ENCODE peak calls at places on chromosomes 12 and 14, in seven cellular contexts. One of them, this sample, is unnamed.

GRCh38 chr12:67026847-67027246 is 242.3 kb upstream of the CAND1 start:
- DNase-seq in D341Med: no peak
- DNase-seq in OCI-LY7: no peak
- DNase-seq in activated CD4-positive, alpha-beta T cell treated with anti-CD3 and anti-CD28 coated beads, Interleukin-2, amount 50 U/mL, for 48 hours: no peak
- DNase-seq in activated T-cell treated with anti-CD3 and anti-CD28 coated beads, Interleukin-2, amount 50 U/mL, for 4 hours: no peak
- DNase-seq in hippocampal formation: no peak
- DNase-seq in EL: no peak
- DNase-seq in this sample: no peak

GRCh38 chr12:41998451-41998850 is 146.2 kb downstream of the GXYLT1 start:
- DNase-seq in hippocampal formation: no peak
- DNase-seq in OCI-LY7: no peak
- DNase-seq in EL: no peak
- DNase-seq in activated CD4-positive, alpha-beta T cell treated with anti-CD3 and anti-CD28 coated beads, Interleukin-2, amount 50 U/mL, for 48 hours: no peak
- DNase-seq in activated T-cell treated with anti-CD3 and anti-CD28 coated beads, Interleukin-2, amount 50 U/mL, for 4 hours: no peak
- DNase-seq in D341Med: no peak
- DNase-seq in this sample: no peak

GRCh38 chr12:5557906-5558305 is 126.0 kb downstream of the NTF3 start:
- DNase-seq in D341Med: no peak
- DNase-seq in activated T-cell treated with anti-CD3 and anti-CD28 coated beads, Interleukin-2, amount 50 U/mL, for 4 hours: no peak
- DNase-seq in EL: no peak
- DNase-seq in activated CD4-positive, alpha-beta T cell treated with anti-CD3 and anti-CD28 coated beads, Interleukin-2, amount 50 U/mL, for 48 hours: no peak
- DNase-seq in OCI-LY7: no peak
- DNase-seq in hippocampal formation: no peak
- DNase-seq in this sample: no peak

GRCh38 chr14:36976571-36977023 is 195.8 kb downstream of the SLC25A21 start:
- DNase-seq in D341Med: no peak
- DNase-seq in OCI-LY7: no peak
- DNase-seq in activated CD4-positive, alpha-beta T cell treated with anti-CD3 and anti-CD28 coated beads, Interleukin-2, amount 50 U/mL, for 48 hours: no peak
- DNase-seq in EL: peak
- DNase-seq in activated T-cell treated with anti-CD3 and anti-CD28 coated beads, Interleukin-2, amount 50 U/mL, for 4 hours: no peak
- DNase-seq in hippocampal formation: no peak
- DNase-seq in this sample: no peak

GRCh38 chr14:88251650-88252049 is 71.4 kb downstream of the KCNK10 start:
- DNase-seq in EL: no peak
- DNase-seq in activated CD4-positive, alpha-beta T cell treated with anti-CD3 and anti-CD28 coated beads, Interleukin-2, amount 50 U/mL, for 48 hours: no peak
- DNase-seq in OCI-LY7: no peak
- DNase-seq in D341Med: no peak
- DNase-seq in hippocampal formation: no peak
- DNase-seq in activated T-cell treated with anti-CD3 and anti-CD28 coated beads, Interleukin-2, amount 50 U/mL, for 4 hours: no peak
- DNase-seq in this sample: no peak

GRCh38 chr12:68613209-68613904 is 2.7 kb downstream of the RAP1B start:
- DNase-seq in OCI-LY7: no peak
- DNase-seq in D341Med: no peak
- DNase-seq in activated CD4-positive, alpha-beta T cell treated with anti-CD3 and anti-CD28 coated beads, Interleukin-2, amount 50 U/mL, for 48 hours: peak
- DNase-seq in EL: no peak
- DNase-seq in activated T-cell treated with anti-CD3 and anti-CD28 coated beads, Interleukin-2, amount 50 U/mL, for 4 hours: peak
- DNase-seq in hippocampal formation: no peak
- DNase-seq in this sample: no peak

GRCh38 chr14:90965765-90966164 is 94.7 kb downstream of the RPS6KA5 start:
- DNase-seq in activated T-cell treated with anti-CD3 and anti-CD28 coated beads, Interleukin-2, amount 50 U/mL, for 4 hours: no peak
- DNase-seq in D341Med: no peak
- DNase-seq in OCI-LY7: no peak
- DNase-seq in EL: no peak
- DNase-seq in hippocampal formation: no peak
- DNase-seq in activated CD4-positive, alpha-beta T cell treated with anti-CD3 and anti-CD28 coated beads, Interleukin-2, amount 50 U/mL, for 48 hours: no peak
- DNase-seq in this sample: no peak

GRCh38 chr12:57107456-57107855 is 3.7 kb downstream of the STAT6 start:
- DNase-seq in EL: no peak
- DNase-seq in activated T-cell treated with anti-CD3 and anti-CD28 coated beads, Interleukin-2, amount 50 U/mL, for 4 hours: no peak
- DNase-seq in OCI-LY7: no peak
- DNase-seq in activated CD4-positive, alpha-beta T cell treated with anti-CD3 and anti-CD28 coated beads, Interleukin-2, amount 50 U/mL, for 48 hours: no peak
- DNase-seq in hippocampal formation: no peak
- DNase-seq in D341Med: peak
- DNase-seq in this sample: no peak

GRCh38 chr12:121600702-121601336 is 20.0 kb upstream of the KDM2B start:
- DNase-seq in OCI-LY7: no peak
- DNase-seq in D341Med: no peak
- DNase-seq in hippocampal formation: no peak
- DNase-seq in activated T-cell treated with anti-CD3 and anti-CD28 coated beads, Interleukin-2, amount 50 U/mL, for 4 hours: no peak
- DNase-seq in EL: no peak
- DNase-seq in activated CD4-positive, alpha-beta T cell treated with anti-CD3 and anti-CD28 coated beads, Interleukin-2, amount 50 U/mL, for 48 hours: no peak
- DNase-seq in this sample: no peak

GRCh38 chr12:51726931-51727330 is 121.6 kb downstream of the FIGNL2 start:
- DNase-seq in D341Med: no peak
- DNase-seq in activated CD4-positive, alpha-beta T cell treated with anti-CD3 and anti-CD28 coated beads, Interleukin-2, amount 50 U/mL, for 48 hours: no peak
- DNase-seq in OCI-LY7: no peak
- DNase-seq in activated T-cell treated with anti-CD3 and anti-CD28 coated beads, Interleukin-2, amount 50 U/mL, for 4 hours: no peak
- DNase-seq in hippocampal formation: no peak
- DNase-seq in EL: no peak
- DNase-seq in this sample: no peak

GRCh38 chr12:94458882-94459772 is 540 bp downstream of the CEP83 start:
- DNase-seq in EL: no peak
- DNase-seq in OCI-LY7: peak
- DNase-seq in hippocampal formation: no peak
- DNase-seq in activated CD4-positive, alpha-beta T cell treated with anti-CD3 and anti-CD28 coated beads, Interleukin-2, amount 50 U/mL, for 48 hours: no peak
- DNase-seq in D341Med: no peak
- DNase-seq in activated T-cell treated with anti-CD3 and anti-CD28 coated beads, Interleukin-2, amount 50 U/mL, for 4 hours: no peak
- DNase-seq in this sample: no peak

GRCh38 chr12:104957388-104958008 is 592 bp downstream of the SLC41A2 start:
- DNase-seq in EL: peak
- DNase-seq in hippocampal formation: no peak
- DNase-seq in activated CD4-positive, alpha-beta T cell treated with anti-CD3 and anti-CD28 coated beads, Interleukin-2, amount 50 U/mL, for 48 hours: peak
- DNase-seq in OCI-LY7: no peak
- DNase-seq in D341Med: no peak
- DNase-seq in activated T-cell treated with anti-CD3 and anti-CD28 coated beads, Interleukin-2, amount 50 U/mL, for 4 hours: peak
- DNase-seq in this sample: no peak

GRCh38 chr14:51828017-51828797 is 32.2 kb upstream of the GNG2 start:
- DNase-seq in hippocampal formation: no peak
- DNase-seq in activated CD4-positive, alpha-beta T cell treated with anti-CD3 and anti-CD28 coated beads, Interleukin-2, amount 50 U/mL, for 48 hours: peak
- DNase-seq in activated T-cell treated with anti-CD3 and anti-CD28 coated beads, Interleukin-2, amount 50 U/mL, for 4 hours: peak
- DNase-seq in OCI-LY7: peak
- DNase-seq in EL: peak
- DNase-seq in D341Med: no peak
- DNase-seq in this sample: peak

GRCh38 chr14:59868021-59868420 is 2.6 kb downstream of the RTN1 start:
- DNase-seq in D341Med: no peak
- DNase-seq in activated T-cell treated with anti-CD3 and anti-CD28 coated beads, Interleukin-2, amount 50 U/mL, for 4 hours: no peak
- DNase-seq in hippocampal formation: no peak
- DNase-seq in OCI-LY7: no peak
- DNase-seq in activated CD4-positive, alpha-beta T cell treated with anti-CD3 and anti-CD28 coated beads, Interleukin-2, amount 50 U/mL, for 48 hours: no peak
- DNase-seq in EL: peak
- DNase-seq in this sample: no peak

GRCh38 chr14:99517643-99518381 is 36.6 kb downstream of the CCNK start:
- DNase-seq in activated T-cell treated with anti-CD3 and anti-CD28 coated beads, Interleukin-2, amount 50 U/mL, for 4 hours: no peak
- DNase-seq in OCI-LY7: no peak
- DNase-seq in D341Med: no peak
- DNase-seq in hippocampal formation: no peak
- DNase-seq in EL: no peak
- DNase-seq in activated CD4-positive, alpha-beta T cell treated with anti-CD3 and anti-CD28 coated beads, Interleukin-2, amount 50 U/mL, for 48 hours: no peak
- DNase-seq in this sample: no peak

GRCh38 chr12:68487721-68488309 is 122.9 kb upstream of the RAP1B start:
- DNase-seq in activated CD4-positive, alpha-beta T cell treated with anti-CD3 and anti-CD28 coated beads, Interleukin-2, amount 50 U/mL, for 48 hours: no peak
- DNase-seq in hippocampal formation: no peak
- DNase-seq in D341Med: no peak
- DNase-seq in OCI-LY7: no peak
- DNase-seq in EL: no peak
- DNase-seq in activated T-cell treated with anti-CD3 and anti-CD28 coated beads, Interleukin-2, amount 50 U/mL, for 4 hours: no peak
- DNase-seq in this sample: no peak

GRCh38 chr12:67651380-67651695 is 2.8 kb downstream of the DYRK2 start:
- DNase-seq in OCI-LY7: peak
- DNase-seq in hippocampal formation: peak
- DNase-seq in EL: peak
- DNase-seq in D341Med: no peak
- DNase-seq in activated T-cell treated with anti-CD3 and anti-CD28 coated beads, Interleukin-2, amount 50 U/mL, for 4 hours: peak
- DNase-seq in activated CD4-positive, alpha-beta T cell treated with anti-CD3 and anti-CD28 coated beads, Interleukin-2, amount 50 U/mL, for 48 hours: peak
- DNase-seq in this sample: no peak

GRCh38 chr12:28172434-28173030 is 17.7 kb upstream of the CCDC91 start:
- DNase-seq in hippocampal formation: no peak
- DNase-seq in activated T-cell treated with anti-CD3 and anti-CD28 coated beads, Interleukin-2, amount 50 U/mL, for 4 hours: no peak
- DNase-seq in EL: peak
- DNase-seq in OCI-LY7: peak
- DNase-seq in D341Med: peak
- DNase-seq in activated CD4-positive, alpha-beta T cell treated with anti-CD3 and anti-CD28 coated beads, Interleukin-2, amount 50 U/mL, for 48 hours: no peak
- DNase-seq in this sample: no peak

GRCh38 chr14:23550827-23551265 is 719 bp downstream of the ZFHX2 start:
- DNase-seq in D341Med: peak
- DNase-seq in activated T-cell treated with anti-CD3 and anti-CD28 coated beads, Interleukin-2, amount 50 U/mL, for 4 hours: no peak
- DNase-seq in EL: peak
- DNase-seq in OCI-LY7: no peak
- DNase-seq in hippocampal formation: no peak
- DNase-seq in activated CD4-positive, alpha-beta T cell treated with anti-CD3 and anti-CD28 coated beads, Interleukin-2, amount 50 U/mL, for 48 hours: peak
- DNase-seq in this sample: no peak

GRCh38 chr14:89443002-89443660 is 26.1 kb upstream of the FOXN3 start:
- DNase-seq in activated CD4-positive, alpha-beta T cell treated with anti-CD3 and anti-CD28 coated beads, Interleukin-2, amount 50 U/mL, for 48 hours: no peak
- DNase-seq in OCI-LY7: no peak
- DNase-seq in activated T-cell treated with anti-CD3 and anti-CD28 coated beads, Interleukin-2, amount 50 U/mL, for 4 hours: no peak
- DNase-seq in hippocampal formation: no peak
- DNase-seq in D341Med: no peak
- DNase-seq in EL: peak
- DNase-seq in this sample: no peak

GRCh38 chr12:122894173-122895121 is 1.5 kb downstream of the VPS37B start:
- DNase-seq in OCI-LY7: no peak
- DNase-seq in hippocampal formation: no peak
- DNase-seq in activated T-cell treated with anti-CD3 and anti-CD28 coated beads, Interleukin-2, amount 50 U/mL, for 4 hours: no peak
- DNase-seq in activated CD4-positive, alpha-beta T cell treated with anti-CD3 and anti-CD28 coated beads, Interleukin-2, amount 50 U/mL, for 48 hours: no peak
- DNase-seq in EL: no peak
- DNase-seq in D341Med: no peak
- DNase-seq in this sample: no peak